ENCODE peak calls at places on chromosome 20, in five cellular contexts. F is Peyer's patch; S is MCF 10A; O is CD4-positive, alpha-beta T cell; C is B cell. K is an unnamed sample.

GRCh38 chr20:39913274-39913673 is 775.8 kb downstream of the MAFB start:
- DNase-seq in F (no peak), S (no peak), C (no peak), O (no peak), K (peak)

GRCh38 chr20:34004790-34005457 is 11.2 kb downstream of the RALY start:
- DNase-seq in C (no peak), S (no peak), O (no peak), F (no peak), K (no peak)

GRCh38 chr20:24150406-24150805 is 161.8 kb upstream of the GGTLC1 start:
- DNase-seq in F (no peak), O (no peak), C (no peak), S (no peak), K (no peak)

GRCh38 chr20:49893242-49894072 is 21.9 kb downstream of the SPATA2 start:
- DNase-seq in S (no peak), C (no peak), O (no peak), F (no peak), K (no peak)

GRCh38 chr20:21521596-21522478 is 8.0 kb upstream of the NKX2-2 start:
- DNase-seq in O (no peak), S (no peak), C (no peak), F (no peak), K (no peak)

GRCh38 chr20:10557685-10558084 is 116.1 kb downstream of the JAG1 start:
- DNase-seq in O (no peak), C (no peak), F (no peak), S (peak), K (peak)

GRCh38 chr20:21490105-21490504 is 23.8 kb downstream of the NKX2-2 start:
- DNase-seq in S (no peak), C (no peak), F (no peak), O (no peak), K (no peak)

GRCh38 chr20:41248371-41249024 is 69.0 kb downstream of the ZHX3 start:
- DNase-seq in C (no peak), S (peak), F (no peak), O (no peak), K (no peak)

GRCh38 chr20:36974660-36975059 is 23.2 kb upstream of the SAMHD1 start:
- DNase-seq in O (no peak), S (no peak), C (no peak), F (no peak), K (no peak)

GRCh38 chr20:49717693-49718092 is 4.0 kb upstream of the B4GALT5 start:
- DNase-seq in S (no peak), F (no peak), O (no peak), C (no peak), K (no peak)

GRCh38 chr20:38162149-38162548 is 2.9 kb downstream of the TGM2 start:
- DNase-seq in C (no peak), S (no peak), F (no peak), O (no peak), K (no peak)

GRCh38 chr20:1880529-1881239 is 14.5 kb upstream of the SIRPA start:
- DNase-seq in F (no peak), S (no peak), C (no peak), O (no peak), K (no peak)

GRCh38 chr20:4026093-4026601 is 10.8 kb upstream of the RNF24 start:
- DNase-seq in S (peak), O (no peak), C (no peak), F (no peak), K (peak)

GRCh38 chr20:3765171-3765887 is 2.2 kb downstream of the ADISSP start:
- DNase-seq in O (no peak), C (no peak), S (no peak), F (no peak), K (no peak)

GRCh38 chr20:45630366-45630765 is 718 bp downstream of the WFDC9 start:
- DNase-seq in C (no peak), O (no peak), S (no peak), F (no peak), K (no peak)

GRCh38 chr20:57849868-57850215 is 140.0 kb upstream of the PMEPA1 start:
- DNase-seq in S (no peak), O (no peak), F (no peak), C (no peak), K (no peak)

GRCh38 chr20:36465109-36466080 is 75.9 kb upstream of the MYL9 start:
- DNase-seq in F (peak), O (peak), S (peak), C (peak), K (peak)

GRCh38 chr20:61661025-61661424 is 404.7 kb downstream of the TAF4 start:
- DNase-seq in C (no peak), F (no peak), O (no peak), S (no peak), K (no peak)

GRCh38 chr20:56859039-56859750 is 230.1 kb downstream of the TFAP2C start:
- DNase-seq in S (no peak), C (no peak), O (no peak), F (no peak), K (no peak)

GRCh38 chr20:60403105-60403741 is 445.0 kb downstream of the CDH26 start:
- DNase-seq in C (no peak), O (no peak), F (no peak), S (no peak), K (no peak)

GRCh38 chr20:33099842-33100538 is 20.5 kb downstream of the BPIFB4 start:
- DNase-seq in S (peak), C (no peak), F (no peak), O (no peak), K (no peak)

GRCh38 chr20:22626501-22626900 is 42.1 kb upstream of the FOXA2 start:
- DNase-seq in F (no peak), S (no peak), C (no peak), O (no peak), K (no peak)

GRCh38 chr20:59596690-59597089 is 7.7 kb upstream of the PHACTR3 start:
- DNase-seq in O (no peak), S (no peak), C (no peak), F (no peak), K (no peak)

GRCh38 chr20:38825901-38826625 is 20.6 kb downstream of the PPP1R16B start:
- DNase-seq in F (no peak), S (peak), C (no peak), O (no peak), K (peak)

GRCh38 chr20:36170542-36171215 is 16.1 kb downstream of the EPB41L1 start:
- DNase-seq in S (no peak), O (no peak), F (no peak), C (no peak), K (no peak)

GRCh38 chr20:24948939-24949679 is at the start of gene CST7:
- DNase-seq in S (no peak), F (peak), O (peak), C (no peak), K (no peak)

GRCh38 chr20:56574531-56575142 is 41.6 kb downstream of the FAM209B start:
- DNase-seq in O (no peak), C (no peak), F (no peak), S (peak), K (peak)

GRCh38 chr20:24768226-24768625 is 180.8 kb upstream of the CST7 start:
- DNase-seq in S (no peak), F (no peak), O (no peak), C (no peak), K (no peak)

GRCh38 chr20:22807646-22808045 is 223.3 kb upstream of the FOXA2 start:
- DNase-seq in S (no peak), F (no peak), C (no peak), O (no peak), K (no peak)

GRCh38 chr20:20711413-20711812 is 1.0 kb downstream of the RALGAPA2 start:
- DNase-seq in S (no peak), C (peak), O (no peak), F (peak), K (no peak)

GRCh38 chr20:4167261-4168004 is 152.1 kb upstream of the RNF24 start:
- DNase-seq in C (no peak), O (no peak), S (no peak), F (peak), K (no peak)

GRCh38 chr20:21156266-21156665 is 30.4 kb downstream of the KIZ start:
- DNase-seq in S (peak), O (no peak), C (no peak), F (no peak), K (peak)

GRCh38 chr20:22524393-22525015 is 59.9 kb downstream of the FOXA2 start:
- DNase-seq in C (no peak), S (no peak), F (no peak), O (no peak), K (no peak)

GRCh38 chr20:64069209-64069613 is 6.2 kb downstream of the TCEA2 start:
- DNase-seq in S (no peak), F (no peak), C (no peak), O (no peak), K (no peak)

GRCh38 chr20:64070244-64070993 is 7.4 kb downstream of the TCEA2 start:
- DNase-seq in C (no peak), F (no peak), S (no peak), O (no peak), K (no peak)

GRCh38 chr20:64071341-64072332 is 7.7 kb downstream of the RGS19 start:
- DNase-seq in F (no peak), O (no peak), S (no peak), C (no peak), K (no peak)

GRCh38 chr20:64068381-64069208 is 5.6 kb downstream of the TCEA2 start:
- DNase-seq in F (no peak), C (no peak), O (no peak), S (no peak), K (no peak)

GRCh38 chr20:64069614-64070243 is 6.7 kb downstream of the TCEA2 start:
- DNase-seq in F (no peak), S (peak), O (no peak), C (no peak), K (no peak)
- TF ChIP-seq CTCF in F (peak), S (peak), O (peak), C (peak), K (peak)

GRCh38 chr20:15232243-15232642 is 894.8 kb upstream of the FLRT3 start:
- DNase-seq in O (no peak), S (no peak), C (no peak), F (no peak), K (no peak)

GRCh38 chr20:15240801-15241200 is 903.4 kb upstream of the FLRT3 start:
- DNase-seq in S (no peak), O (no peak), F (no peak), C (no peak), K (no peak)

GRCh38 chr20:15239542-15240206 is 902.3 kb upstream of the FLRT3 start:
- DNase-seq in S (no peak), F (no peak), O (no peak), C (no peak), K (no peak)

GRCh38 chr20:15235799-15236198 is 898.4 kb upstream of the FLRT3 start:
- DNase-seq in C (no peak), S (no peak), O (no peak), F (no peak), K (no peak)

DNA sequence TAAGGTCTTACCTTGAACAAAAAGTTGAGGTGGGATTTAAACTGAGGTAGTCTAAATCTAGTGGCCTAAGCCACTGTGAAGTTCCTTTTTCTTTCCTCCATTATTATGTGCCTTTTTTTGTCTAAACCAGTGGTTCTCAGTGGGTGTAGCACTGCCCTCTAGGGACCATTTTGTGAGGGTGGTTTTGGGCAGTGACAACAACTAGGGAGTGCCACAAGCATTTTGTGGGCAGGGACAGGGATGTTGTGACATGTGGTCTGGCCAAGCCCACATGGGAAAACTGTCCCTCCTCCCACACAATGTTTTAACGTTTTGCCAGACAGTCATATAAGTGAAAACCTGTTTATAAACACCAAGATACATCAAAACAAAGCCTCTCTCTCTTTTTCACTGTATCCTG is 899.4 kb upstream of the FLRT3 start:
- DNase-seq in O (no peak), F (no peak), S (peak), C (peak), K (peak)
- TF ChIP-seq CTCF in O (no peak), F (no peak), S (peak), C (peak), K (peak)

GRCh38 chr20:63121246-63121645 is 94.7 kb downstream of the YTHDF1 start:
- DNase-seq in O (no peak), F (peak), C (no peak), S (no peak), K (no peak)
- TF ChIP-seq CTCF in O (no peak), F (no peak), C (no peak), S (no peak), K (no peak)

GRCh38 chr20:52422574-52423463 is 231.2 kb upstream of the ZFP64 start:
- DNase-seq in C (no peak), S (no peak), F (no peak), O (no peak), K (no peak)
- TF ChIP-seq CTCF in C (no peak), S (no peak), F (no peak), O (no peak), K (no peak)

DNA sequence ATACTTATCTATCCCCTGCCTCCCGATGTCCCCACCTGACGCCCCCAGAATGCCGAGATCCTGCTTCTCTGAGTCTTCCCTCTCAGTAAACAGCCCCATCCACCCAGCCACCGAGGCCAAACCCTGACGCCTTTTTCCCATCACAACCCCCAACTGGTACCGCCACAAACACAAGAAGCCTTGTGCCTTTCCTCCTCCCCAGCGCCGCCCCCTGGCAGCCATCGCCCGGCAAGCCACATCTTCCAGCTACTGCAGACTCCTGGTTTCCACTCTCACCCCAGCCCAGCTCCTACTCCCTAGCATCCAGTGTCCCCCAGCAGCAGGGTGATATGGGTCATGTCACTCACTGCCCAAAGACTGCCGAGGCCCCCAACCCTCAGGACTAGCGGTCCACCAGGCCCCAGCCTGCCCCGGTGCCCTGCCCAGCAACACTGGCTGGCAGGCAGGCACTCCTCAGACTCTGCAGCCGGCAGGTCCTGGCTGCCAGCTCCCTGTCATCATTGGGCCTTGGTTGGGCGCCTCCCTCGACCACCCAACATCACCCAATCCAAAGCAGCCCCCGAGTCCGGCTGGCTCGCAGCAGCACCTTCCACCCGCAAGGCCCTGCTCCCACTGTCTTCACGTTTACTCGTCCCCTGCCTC is 11.2 kb downstream of the TCFL5 start:
- DNase-seq in O (no peak), F (no peak), C (no peak), S (no peak), K (no peak)
- TF ChIP-seq CTCF in O (no peak), F (no peak), C (no peak), S (no peak), K (no peak)

DNA sequence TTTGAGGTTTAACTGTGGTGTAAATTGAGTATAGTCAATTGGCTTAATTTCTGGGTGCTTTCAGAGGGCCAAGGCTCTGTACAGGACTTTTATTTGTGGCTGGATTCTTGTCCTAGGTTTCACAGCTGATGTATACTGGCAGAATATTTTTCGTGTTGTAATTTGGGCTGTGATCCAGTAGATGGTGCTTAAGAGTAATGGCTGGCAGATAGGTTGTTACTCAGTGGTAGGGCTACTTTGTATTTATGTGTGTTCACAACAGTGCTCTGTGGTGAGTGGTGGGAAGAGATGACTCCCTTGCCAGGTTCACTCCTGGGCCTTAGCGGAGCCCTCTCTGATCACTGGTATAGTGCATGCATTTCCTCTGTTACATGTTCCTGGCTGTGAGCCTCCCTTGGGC is 34.5 kb upstream of the FERMT1 start:
- DNase-seq in C (no peak), S (peak), F (no peak), O (no peak), K (no peak)
- TF ChIP-seq CTCF in C (no peak), S (peak), F (no peak), O (no peak), K (peak)

GRCh38 chr20:50931048-50931305 is 260 bp downstream of the ADNP start:
- DNase-seq in C (peak), O (no peak), F (no peak), S (no peak), K (no peak)
- TF ChIP-seq CTCF in C (no peak), O (no peak), F (no peak), S (no peak), K (no peak)

DNA sequence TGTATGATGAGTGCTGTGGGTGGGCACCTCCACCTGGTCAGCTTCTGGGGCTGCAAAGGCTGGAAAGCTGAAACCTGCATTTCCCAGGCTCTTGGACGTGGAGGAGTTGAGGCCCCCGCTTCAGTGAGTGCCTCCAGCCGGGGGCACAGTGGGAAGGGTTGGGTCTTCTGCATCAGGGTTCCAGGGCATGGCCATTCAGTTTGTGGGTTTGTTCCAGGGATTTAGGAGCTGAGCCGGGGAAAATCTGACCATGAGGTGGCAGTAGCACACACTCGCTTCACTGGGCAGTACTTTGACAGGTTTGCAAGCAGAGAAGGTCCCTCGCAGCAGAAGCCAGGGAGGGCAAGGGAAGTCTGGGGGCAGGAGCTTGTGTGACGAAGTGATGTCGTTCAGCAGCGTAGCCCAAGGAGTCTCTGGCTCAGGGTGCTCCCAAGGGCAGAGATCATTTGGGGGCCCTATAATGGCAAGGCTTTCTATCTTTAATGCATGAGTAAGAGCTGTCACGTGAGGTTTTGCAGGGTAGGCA is 69.5 kb upstream of the SULF2 start:
- DNase-seq in S (peak), F (no peak), O (no peak), C (no peak), K (peak)
- TF ChIP-seq CTCF in S (peak), F (no peak), O (no peak), C (no peak), K (peak)